ENCODE peak calls at places on chromosome 18, in nine cellular contexts. Y, S, T, Q, R, Z, E, V and J are unnamed samples.

GRCh38 chr18:64645753-64646152 is 496.9 kb upstream of the LINC00305 start:
- DNase-seq in Y (no peak), S (no peak), T (no peak), Q (peak), R (no peak), Z (no peak), E (no peak), V (no peak), J (no peak)

GRCh38 chr18:58135170-58135569 is 91.1 kb downstream of the NEDD4L start:
- DNase-seq in Y (peak), S (no peak), T (no peak), Q (no peak), R (peak), Z (no peak), E (no peak), V (peak), J (peak)

GRCh38 chr18:47075098-47075883 is 39.9 kb upstream of the ELOA2 start:
- DNase-seq in Y (no peak), S (peak), T (no peak), Q (no peak), R (no peak), Z (no peak), E (no peak), V (peak), J (peak)

GRCh38 chr18:67290421-67290820 is 226.1 kb downstream of the DSEL start:
- DNase-seq in Y (no peak), S (no peak), T (no peak), Q (no peak), R (no peak), Z (no peak), E (no peak), V (peak), J (peak)

GRCh38 chr18:3875376-3875775 is 425.4 kb downstream of the TGIF1 start:
- DNase-seq in Y (no peak), S (no peak), T (no peak), Q (no peak), R (no peak), Z (no peak), E (no peak), V (no peak), J (no peak)

GRCh38 chr18:35756506-35757117 is 175.1 kb downstream of the GALNT1 start:
- DNase-seq in Y (no peak), S (peak), T (peak), Q (no peak), R (peak), Z (no peak), E (no peak), V (peak), J (peak)

GRCh38 chr18:63162271-63163014 is 157.1 kb downstream of the BCL2 start:
- DNase-seq in Y (peak), S (no peak), T (no peak), Q (no peak), R (no peak), Z (no peak), E (no peak), V (peak), J (peak)

GRCh38 chr18:25915907-25916306 is 174.5 kb downstream of the SS18 start:
- DNase-seq in Y (no peak), S (no peak), T (no peak), Q (no peak), R (no peak), Z (no peak), E (no peak), V (no peak), J (no peak)

GRCh38 chr18:32770651-32771168 is 2.1 kb downstream of the KLHL14 start:
- DNase-seq in Y (no peak), S (no peak), T (no peak), Q (peak), R (no peak), Z (no peak), E (no peak), V (no peak), J (no peak)

GRCh38 chr18:3257627-3258120 is 4.3 kb upstream of the MYL12B start:
- DNase-seq in Y (no peak), S (no peak), T (no peak), Q (no peak), R (no peak), Z (no peak), E (no peak), V (no peak), J (no peak)

GRCh38 chr18:44700652-44701051 is 20.0 kb downstream of the SETBP1 start:
- DNase-seq in Y (no peak), S (no peak), T (no peak), Q (no peak), R (no peak), Z (no peak), E (no peak), V (peak), J (peak)

GRCh38 chr18:53489266-53489665 is 735.2 kb downstream of the MBD2 start:
- DNase-seq in Y (no peak), S (no peak), T (no peak), Q (no peak), R (no peak), Z (no peak), E (no peak), V (no peak), J (no peak)

GRCh38 chr18:41378628-41379027 is 576.4 kb upstream of the PIK3C3 start:
- DNase-seq in Y (no peak), S (no peak), T (no peak), Q (no peak), R (no peak), Z (no peak), E (no peak), V (peak), J (peak)

GRCh38 chr18:67318651-67319050 is 197.9 kb downstream of the DSEL start:
- DNase-seq in Y (peak), S (no peak), T (no peak), Q (no peak), R (no peak), Z (no peak), E (no peak), V (peak), J (peak)

GRCh38 chr18:69830189-69830588 is 117.5 kb downstream of the CD226 start:
- DNase-seq in Y (no peak), S (no peak), T (no peak), Q (no peak), R (no peak), Z (no peak), E (no peak), V (no peak), J (no peak)

GRCh38 chr18:34494359-34494696 is 215.8 kb upstream of the DTNA start:
- DNase-seq in Y (no peak), S (no peak), T (peak), Q (peak), R (peak), Z (no peak), E (no peak), V (no peak), J (no peak)

GRCh38 chr18:57141208-57142129 is 5.4 kb upstream of the BOD1L2 start:
- DNase-seq in Y (no peak), S (no peak), T (no peak), Q (no peak), R (no peak), Z (no peak), E (no peak), V (no peak), J (no peak)

GRCh38 chr18:46293699-46294300 is 189.6 kb downstream of the HAUS1 start:
- DNase-seq in Y (no peak), S (no peak), T (no peak), Q (no peak), R (no peak), Z (no peak), E (no peak), V (peak), J (no peak)

GRCh38 chr18:65751145-65752085 is 603 bp downstream of the CDH7 start:
- DNase-seq in Y (no peak), S (no peak), T (no peak), Q (peak), R (no peak), Z (no peak), E (no peak), V (peak), J (no peak)

GRCh38 chr18:48937869-48938750 is 12.7 kb downstream of the SMAD7 start:
- DNase-seq in Y (no peak), S (no peak), T (no peak), Q (no peak), R (no peak), Z (no peak), E (no peak), V (no peak), J (no peak)

GRCh38 chr18:11323359-11323819 is 174.0 kb upstream of the PIEZO2 start:
- DNase-seq in Y (no peak), S (no peak), T (no peak), Q (no peak), R (peak), Z (no peak), E (no peak), V (peak), J (peak)

GRCh38 chr18:62634471-62634870 is 80.9 kb upstream of the PHLPP1 start:
- DNase-seq in Y (no peak), S (no peak), T (no peak), Q (no peak), R (peak), Z (no peak), E (no peak), V (no peak), J (peak)

GRCh38 chr18:44733069-44733753 is 52.5 kb downstream of the SETBP1 start:
- DNase-seq in Y (peak), S (no peak), T (no peak), Q (no peak), R (no peak), Z (no peak), E (no peak), V (peak), J (peak)

GRCh38 chr18:36333418-36333817 is 35.9 kb downstream of the FHOD3 start:
- DNase-seq in Y (no peak), S (no peak), T (no peak), Q (no peak), R (peak), Z (peak), E (no peak), V (peak), J (peak)

GRCh38 chr18:58578835-58579560 is 49.9 kb downstream of the ALPK2 start:
- DNase-seq in Y (peak), S (no peak), T (no peak), Q (no peak), R (no peak), Z (no peak), E (no peak), V (peak), J (peak)

GRCh38 chr18:56373601-56374000 is 264.8 kb downstream of the TXNL1 start:
- DNase-seq in Y (no peak), S (no peak), T (no peak), Q (no peak), R (no peak), Z (no peak), E (no peak), V (no peak), J (no peak)

GRCh38 chr18:12015697-12016062 is 34.4 kb downstream of the IMPA2 start:
- DNase-seq in Y (no peak), S (no peak), T (no peak), Q (peak), R (no peak), Z (no peak), E (no peak), V (peak), J (peak)

GRCh38 chr18:58611471-58612131 is 17.3 kb downstream of the ALPK2 start:
- DNase-seq in Y (no peak), S (no peak), T (no peak), Q (no peak), R (no peak), Z (no peak), E (no peak), V (peak), J (no peak)

GRCh38 chr18:45670281-45670962 is 53.6 kb upstream of the SLC14A1 start:
- DNase-seq in Y (no peak), S (no peak), T (no peak), Q (no peak), R (peak), Z (peak), E (peak), V (peak), J (peak)

GRCh38 chr18:29501952-29502351 is 1325.0 kb upstream of the CDH2 start:
- DNase-seq in Y (no peak), S (no peak), T (no peak), Q (no peak), R (no peak), Z (no peak), E (no peak), V (peak), J (peak)

GRCh38 chr18:28805491-28805890 is 628.6 kb upstream of the CDH2 start:
- DNase-seq in Y (no peak), S (no peak), T (no peak), Q (no peak), R (no peak), Z (no peak), E (no peak), V (no peak), J (no peak)

GRCh38 chr18:77131100-77131651 is 1.4 kb downstream of the MBP start:
- DNase-seq in Y (no peak), S (no peak), T (peak), Q (no peak), R (peak), Z (no peak), E (no peak), V (peak), J (peak)

GRCh38 chr18:23935804-23936203 is 78.8 kb upstream of the TTC39C start:
- DNase-seq in Y (no peak), S (no peak), T (no peak), Q (no peak), R (no peak), Z (no peak), E (no peak), V (no peak), J (no peak)

GRCh38 chr18:62959481-62959880 is 244.1 kb downstream of the PHLPP1 start:
- DNase-seq in Y (no peak), S (no peak), T (no peak), Q (no peak), R (no peak), Z (no peak), E (no peak), V (no peak), J (no peak)

GRCh38 chr18:79486356-79487197 is 90.8 kb downstream of the NFATC1 start:
- DNase-seq in Y (no peak), S (no peak), T (no peak), Q (peak), R (no peak), Z (no peak), E (no peak), V (no peak), J (no peak)

GRCh38 chr18:79487198-79488165 is 91.8 kb downstream of the NFATC1 start:
- DNase-seq in Y (no peak), S (no peak), T (no peak), Q (peak), R (no peak), Z (no peak), E (no peak), V (no peak), J (no peak)

GRCh38 chr18:79484661-79485621 is 89.2 kb downstream of the NFATC1 start:
- DNase-seq in Y (peak), S (no peak), T (peak), Q (peak), R (no peak), Z (peak), E (no peak), V (peak), J (peak)

GRCh38 chr18:79483971-79484491 is 88.3 kb downstream of the NFATC1 start:
- DNase-seq in Y (no peak), S (no peak), T (no peak), Q (no peak), R (no peak), Z (no peak), E (no peak), V (no peak), J (no peak)

GRCh38 chr18:79485788-79486355 is 90.1 kb downstream of the NFATC1 start:
- DNase-seq in Y (peak), S (no peak), T (no peak), Q (peak), R (no peak), Z (no peak), E (no peak), V (peak), J (peak)
- H3K4me3 ChIP-seq in Y (peak), S (no peak), T (no peak), Q (no peak), R (no peak), Z (peak), E (no peak), V (peak), J (peak)

GRCh38 chr18:51621103-51621969 is 423.9 kb upstream of the MEX3C start:
- DNase-seq in Y (no peak), S (peak), T (peak), Q (no peak), R (peak), Z (no peak), E (no peak), V (peak), J (peak)
- H3K4me3 ChIP-seq in Y (no peak), S (no peak), T (no peak), Q (no peak), R (no peak), Z (no peak), E (no peak), V (no peak), J (no peak)

GRCh38 chr18:13621886-13622619 is 104.3 kb downstream of the FAM210A start:
- DNase-seq in Y (no peak), S (no peak), T (no peak), Q (no peak), R (no peak), Z (peak), E (no peak), V (no peak), J (no peak)
- H3K4me3 ChIP-seq in Y (no peak), S (no peak), T (no peak), Q (no peak), R (no peak), Z (no peak), E (no peak), V (no peak), J (no peak)

GRCh38 chr18:9177466-9177865 is 40.9 kb downstream of the ANKRD12 start:
- DNase-seq in Y (no peak), S (no peak), T (no peak), Q (no peak), R (no peak), Z (no peak), E (no peak), V (no peak), J (no peak)

GRCh38 chr18:9178557-9178956 is 42.0 kb downstream of the ANKRD12 start:
- DNase-seq in Y (no peak), S (no peak), T (no peak), Q (no peak), R (no peak), Z (no peak), E (no peak), V (no peak), J (no peak)

GRCh38 chr18:9184998-9185613 is 48.5 kb downstream of the ANKRD12 start:
- DNase-seq in Y (no peak), S (no peak), T (no peak), Q (no peak), R (no peak), Z (no peak), E (no peak), V (no peak), J (no peak)

GRCh38 chr18:9182852-9183399 is 46.3 kb downstream of the ANKRD12 start:
- DNase-seq in Y (no peak), S (no peak), T (no peak), Q (no peak), R (no peak), Z (no peak), E (no peak), V (no peak), J (no peak)

GRCh38 chr18:9181275-9181674 is 44.7 kb downstream of the ANKRD12 start:
- DNase-seq in Y (no peak), S (no peak), T (no peak), Q (no peak), R (no peak), Z (no peak), E (no peak), V (no peak), J (no peak)
- H3K4me3 ChIP-seq in Y (no peak), S (no peak), T (no peak), Q (no peak), R (no peak), Z (no peak), E (no peak), V (no peak), J (no peak)